ENCODE peak calls at places on chromosomes 4 and X, in four cellular contexts. G, D, E and J are unnamed samples.

GRCh38 chr4:128512767-128513322 is 225.2 kb upstream of the PGRMC2 start:
- DNase-seq in G (no peak), D (no peak), E (no peak), J (no peak)

GRCh38 chrX:24465524-24465850 is 401 bp downstream of the PDK3 start:
- DNase-seq in G (no peak), D (no peak), E (no peak), J (no peak)

GRCh38 chrX:38052096-38052495 is 45.7 kb downstream of the SYTL5 start:
- DNase-seq in G (no peak), D (no peak), E (no peak), J (no peak)

GRCh38 chrX:97109730-97110129 is 226.0 kb downstream of the RPA4 start:
- DNase-seq in G (no peak), D (no peak), E (no peak), J (no peak)

GRCh38 chr4:105620640-105621323 is 68.4 kb downstream of the ARHGEF38 start:
- DNase-seq in G (no peak), D (no peak), E (peak), J (no peak)

GRCh38 chrX:66030505-66031317 is 9.2 kb downstream of the VSIG4 start:
- DNase-seq in G (no peak), D (no peak), E (no peak), J (no peak)

GRCh38 chrX:28910501-28910900 is 323.3 kb downstream of the IL1RAPL1 start:
- DNase-seq in G (no peak), D (no peak), E (no peak), J (no peak)

GRCh38 chr4:7598939-7599790 is 164.4 kb upstream of the PSAPL1 start:
- DNase-seq in G (no peak), D (no peak), E (no peak), J (no peak)

GRCh38 chr4:3388461-3389185 is 53.1 kb upstream of the HGFAC start:
- DNase-seq in G (no peak), D (no peak), E (no peak), J (peak)

GRCh38 chr4:7066006-7066405 is 1.9 kb downstream of the GRPEL1 start:
- DNase-seq in G (no peak), D (peak), E (no peak), J (no peak)

GRCh38 chr4:30429813-30430466 is 290.2 kb upstream of the PCDH7 start:
- DNase-seq in G (no peak), D (no peak), E (no peak), J (no peak)

GRCh38 chr4:124936427-124936826 is 223.9 kb upstream of the ANKRD50 start:
- DNase-seq in G (no peak), D (no peak), E (peak), J (peak)

GRCh38 chrX:13864264-13864663 is 47.4 kb upstream of the GPM6B start:
- DNase-seq in G (no peak), D (no peak), E (no peak), J (no peak)

GRCh38 chrX:23959781-23960180 is 52.0 kb downstream of the CXorf58 start:
- DNase-seq in G (no peak), D (peak), E (no peak), J (no peak)

GRCh38 chr4:145351162-145351561 is 130.5 kb upstream of the SMAD1 start:
- DNase-seq in G (no peak), D (no peak), E (no peak), J (no peak)

GRCh38 chrX:115898382-115899001 is 272.1 kb upstream of the AGTR2 start:
- DNase-seq in G (no peak), D (peak), E (peak), J (peak)

GRCh38 chrX:6738518-6739470 is 203.9 kb upstream of the VCX3A start:
- DNase-seq in G (no peak), D (no peak), E (no peak), J (no peak)

GRCh38 chr4:7960017-7960789 is 20.5 kb upstream of the AFAP1 start:
- DNase-seq in G (no peak), D (peak), E (peak), J (no peak)

GRCh38 chr4:99404595-99405287 is 30.4 kb downstream of the ADH7 start:
- DNase-seq in G (no peak), D (no peak), E (no peak), J (no peak)

GRCh38 chrX:23953908-23954269 is 46.1 kb downstream of the CXorf58 start:
- DNase-seq in G (no peak), D (no peak), E (no peak), J (no peak)

GRCh38 chrX:57951666-57952319 is 41.5 kb upstream of the ZXDA start:
- DNase-seq in G (no peak), D (peak), E (peak), J (no peak)

GRCh38 chrX:127259742-127260141 is 440.2 kb downstream of the PRR32 start:
- DNase-seq in G (no peak), D (no peak), E (no peak), J (no peak)

GRCh38 chr4:40275065-40275464 is 60.1 kb upstream of the CHRNA9 start:
- DNase-seq in G (no peak), D (no peak), E (no peak), J (no peak)

GRCh38 chr4:141702472-141703182 is 66.2 kb downstream of the IL15 start:
- DNase-seq in G (no peak), D (no peak), E (peak), J (no peak)

GRCh38 chr4:38987491-38987890 is 44.7 kb downstream of the TMEM156 start:
- DNase-seq in G (no peak), D (no peak), E (no peak), J (no peak)

GRCh38 chr4:64305565-64306254 is 103.5 kb downstream of the TECRL start:
- DNase-seq in G (no peak), D (no peak), E (no peak), J (no peak)

GRCh38 chr4:1752284-1753041 is 31.1 kb downstream of the TACC3 start:
- DNase-seq in G (no peak), D (no peak), E (no peak), J (no peak)

GRCh38 chr4:19002170-19002569 is 980.6 kb upstream of the LCORL start:
- DNase-seq in G (no peak), D (no peak), E (no peak), J (no peak)

GRCh38 chr4:151887151-151887815 is 126.5 kb upstream of the GATB start:
- DNase-seq in G (no peak), D (no peak), E (no peak), J (no peak)

GRCh38 chr4:4848540-4848939 is 10.9 kb upstream of the MSX1 start:
- DNase-seq in G (peak), D (no peak), E (peak), J (no peak)

GRCh38 chr4:6180841-6181631 is 19.3 kb downstream of the JAKMIP1 start:
- DNase-seq in G (no peak), D (no peak), E (no peak), J (no peak)

GRCh38 chr4:15117270-15117946 is 115.1 kb downstream of the CPEB2 start:
- DNase-seq in G (no peak), D (no peak), E (no peak), J (no peak)

GRCh38 chr4:23932935-23933334 is 43.1 kb upstream of the PPARGC1A start:
- DNase-seq in G (no peak), D (no peak), E (no peak), J (no peak)

GRCh38 chrX:102720237-102721168 is at the start of gene GPRASP3:
- DNase-seq in G (no peak), D (peak), E (peak), J (peak)